ENCODE peak calls at places on chromosome 7, in six cellular contexts. A is neural crest cell, M is HTR-8/SVneo, X is left ventricle myocardium inferior, Q is adipocyte, C is aorta. U is an unnamed sample.

GRCh38 chr7:36155811-36156361 is 2.8 kb downstream of the EEPD1 start:
- DNase-seq in A (no peak), Q (no peak), X (peak), C (no peak), M (no peak), U (no peak)

GRCh38 chr7:137337902-137338301 is 5.6 kb downstream of the PTN start:
- DNase-seq in C (no peak), X (no peak), M (no peak), A (no peak), Q (no peak), U (no peak)

GRCh38 chr7:22665816-22666375 is 61.1 kb upstream of the IL6 start:
- DNase-seq in C (no peak), X (no peak), M (no peak), A (no peak), Q (no peak), U (peak)

GRCh38 chr7:127759945-127760421 is 108.0 kb downstream of the SND1 start:
- DNase-seq in M (no peak), C (no peak), X (no peak), A (no peak), Q (no peak), U (no peak)

GRCh38 chr7:102291056-102291915 is 4.6 kb downstream of the SH2B2 start:
- DNase-seq in X (no peak), C (no peak), A (no peak), M (no peak), Q (no peak), U (no peak)

GRCh38 chr7:12385364-12385786 is 18.3 kb downstream of the VWDE start:
- DNase-seq in M (no peak), A (no peak), Q (no peak), C (no peak), X (no peak), U (no peak)

GRCh38 chr7:17524746-17525145 is 226.3 kb downstream of the AHR start:
- DNase-seq in Q (peak), A (no peak), C (no peak), X (no peak), M (no peak), U (no peak)

GRCh38 chr7:144780071-144780608 is 55.7 kb downstream of the TPK1 start:
- DNase-seq in X (no peak), M (no peak), A (no peak), C (no peak), Q (no peak), U (no peak)

GRCh38 chr7:2999078-2999500 is 44.6 kb downstream of the CARD11 start:
- DNase-seq in C (no peak), A (no peak), X (no peak), M (no peak), Q (no peak), U (no peak)

U was measured in RPMI7951.